ENCODE peak calls at places on chromosomes 7 and 10, in four cellular contexts. One of them, this sample, is unnamed.

GRCh38 chr10:29394321-29394932 is 105.6 kb downstream of the LYZL1 start:
- DNase-seq in endothelial cell: no peak
- DNase-seq in T-helper 1 cell: no peak
- DNase-seq in Panc1: no peak
- DNase-seq in this sample: no peak

GRCh38 chr10:110216240-110216639 is 8.8 kb downstream of the MXI1 start:
- DNase-seq in endothelial cell: no peak
- DNase-seq in T-helper 1 cell: no peak
- DNase-seq in Panc1: no peak
- DNase-seq in this sample: no peak

GRCh38 chr7:102111063-102111757 is 175.5 kb upstream of the SH2B2 start:
- DNase-seq in endothelial cell: no peak
- DNase-seq in T-helper 1 cell: no peak
- DNase-seq in Panc1: no peak
- DNase-seq in this sample: no peak

GRCh38 chr10:182441-183201 is 47.4 kb downstream of the ZMYND11 start:
- DNase-seq in endothelial cell: no peak
- DNase-seq in T-helper 1 cell: no peak
- DNase-seq in Panc1: no peak
- DNase-seq in this sample: no peak

GRCh38 chr10:75868601-75869000 is 437.2 kb downstream of the LRMDA start:
- DNase-seq in endothelial cell: no peak
- DNase-seq in T-helper 1 cell: no peak
- DNase-seq in Panc1: no peak
- DNase-seq in this sample: no peak

GRCh38 chr7:111030358-111030735 is 60.6 kb upstream of the LRRN3 start:
- DNase-seq in endothelial cell: no peak
- DNase-seq in T-helper 1 cell: no peak
- DNase-seq in Panc1: no peak
- DNase-seq in this sample: no peak

GRCh38 chr10:94155722-94156271 is 162.1 kb downstream of the PLCE1 start:
- DNase-seq in endothelial cell: no peak
- DNase-seq in T-helper 1 cell: no peak
- DNase-seq in Panc1: no peak
- DNase-seq in this sample: no peak

GRCh38 chr10:130725474-130725970 is 586.0 kb downstream of the TCERG1L start:
- DNase-seq in endothelial cell: no peak
- DNase-seq in T-helper 1 cell: no peak
- DNase-seq in Panc1: no peak
- DNase-seq in this sample: no peak

GRCh38 chr10:629186-629998 is 60.1 kb downstream of the DIP2C start:
- DNase-seq in endothelial cell: no peak
- DNase-seq in T-helper 1 cell: no peak
- DNase-seq in Panc1: no peak
- DNase-seq in this sample: no peak

GRCh38 chr7:157409149-157409752 is 72.4 kb downstream of the DNAJB6 start:
- DNase-seq in endothelial cell: no peak
- DNase-seq in T-helper 1 cell: no peak
- DNase-seq in Panc1: no peak
- DNase-seq in this sample: no peak

GRCh38 chr10:29712108-29712507 is 77.3 kb upstream of the SVIL start:
- DNase-seq in endothelial cell: no peak
- DNase-seq in T-helper 1 cell: no peak
- DNase-seq in Panc1: no peak
- DNase-seq in this sample: no peak

GRCh38 chr10:30893208-30893607 is 138.5 kb downstream of the ZNF438 start:
- DNase-seq in endothelial cell: no peak
- DNase-seq in T-helper 1 cell: no peak
- DNase-seq in Panc1: no peak
- DNase-seq in this sample: no peak

GRCh38 chr10:124949543-124949942 is 7.6 kb downstream of the ZRANB1 start:
- DNase-seq in endothelial cell: no peak
- DNase-seq in T-helper 1 cell: no peak
- DNase-seq in Panc1: no peak
- DNase-seq in this sample: no peak

GRCh38 chr10:95567903-95568630 is 6.9 kb upstream of the SORBS1 start:
- DNase-seq in endothelial cell: no peak
- DNase-seq in T-helper 1 cell: no peak
- DNase-seq in Panc1: no peak
- DNase-seq in this sample: no peak

GRCh38 chr7:20172736-20173334 is 44.3 kb downstream of the MACC1 start:
- DNase-seq in endothelial cell: peak
- DNase-seq in T-helper 1 cell: no peak
- DNase-seq in Panc1: peak
- DNase-seq in this sample: peak

GRCh38 chr7:158368449-158368848 is 219.2 kb downstream of the PTPRN2 start:
- DNase-seq in endothelial cell: no peak
- DNase-seq in T-helper 1 cell: no peak
- DNase-seq in Panc1: no peak
- DNase-seq in this sample: no peak

GRCh38 chr10:91190388-91190870 is 30.0 kb upstream of the PCGF5 start:
- DNase-seq in endothelial cell: no peak
- DNase-seq in T-helper 1 cell: no peak
- DNase-seq in Panc1: no peak
- DNase-seq in this sample: no peak

GRCh38 chr10:130509881-130510689 is 373.9 kb downstream of the GLRX3 start:
- DNase-seq in endothelial cell: no peak
- DNase-seq in T-helper 1 cell: no peak
- DNase-seq in Panc1: no peak
- DNase-seq in this sample: no peak

GRCh38 chr7:144063710-144064109 is 5.9 kb upstream of the OR2A25 start:
- DNase-seq in endothelial cell: no peak
- DNase-seq in T-helper 1 cell: no peak
- DNase-seq in Panc1: no peak
- DNase-seq in this sample: no peak

GRCh38 chr10:89346264-89346971 is 18.6 kb downstream of the IFIT3 start:
- DNase-seq in endothelial cell: peak
- DNase-seq in T-helper 1 cell: no peak
- DNase-seq in Panc1: no peak
- DNase-seq in this sample: no peak

GRCh38 chr10:12353399-12354027 is 4.2 kb downstream of the CAMK1D start:
- DNase-seq in endothelial cell: no peak
- DNase-seq in T-helper 1 cell: no peak
- DNase-seq in Panc1: no peak
- DNase-seq in this sample: no peak

GRCh38 chr10:110535958-110536891 is 31.3 kb upstream of the SMC3 start:
- DNase-seq in endothelial cell: no peak
- DNase-seq in T-helper 1 cell: peak
- DNase-seq in Panc1: no peak
- DNase-seq in this sample: no peak

GRCh38 chr7:28865494-28866257 is 92.5 kb downstream of the TRIL start:
- DNase-seq in endothelial cell: no peak
- DNase-seq in T-helper 1 cell: no peak
- DNase-seq in Panc1: no peak
- DNase-seq in this sample: no peak

GRCh38 chr10:119219747-119220320 is 12.5 kb downstream of the GRK5 start:
- DNase-seq in endothelial cell: no peak
- DNase-seq in T-helper 1 cell: no peak
- DNase-seq in Panc1: no peak
- DNase-seq in this sample: no peak

GRCh38 chr7:64602518-64602917 is 39.6 kb upstream of the ZNF680 start:
- DNase-seq in endothelial cell: no peak
- DNase-seq in T-helper 1 cell: no peak
- DNase-seq in Panc1: no peak
- DNase-seq in this sample: no peak

GRCh38 chr7:818031-818699 is 14.1 kb upstream of the SUN1 start:
- DNase-seq in endothelial cell: no peak
- DNase-seq in T-helper 1 cell: no peak
- DNase-seq in Panc1: no peak
- DNase-seq in this sample: no peak

GRCh38 chr10:23530079-23530478 is 91.2 kb downstream of the OTUD1 start:
- DNase-seq in endothelial cell: no peak
- DNase-seq in T-helper 1 cell: no peak
- DNase-seq in Panc1: no peak
- DNase-seq in this sample: no peak

GRCh38 chr10:86744067-86744725 is 12.2 kb upstream of the BMPR1A start:
- DNase-seq in endothelial cell: no peak
- DNase-seq in T-helper 1 cell: no peak
- DNase-seq in Panc1: no peak
- DNase-seq in this sample: no peak

GRCh38 chr7:17719998-17720397 is 220.3 kb downstream of the SNX13 start:
- DNase-seq in endothelial cell: no peak
- DNase-seq in T-helper 1 cell: no peak
- DNase-seq in Panc1: no peak
- DNase-seq in this sample: no peak

GRCh38 chr10:132446661-132447445 is 49.9 kb downstream of the PWWP2B start:
- DNase-seq in endothelial cell: peak
- DNase-seq in T-helper 1 cell: peak
- DNase-seq in Panc1: no peak
- DNase-seq in this sample: no peak

GRCh38 chr10:104479906-104480579 is 126.4 kb downstream of the CFAP58 start:
- DNase-seq in endothelial cell: no peak
- DNase-seq in T-helper 1 cell: no peak
- DNase-seq in Panc1: no peak
- DNase-seq in this sample: no peak

GRCh38 chr7:117285821-117286220 is 37.0 kb downstream of the WNT2 start:
- DNase-seq in endothelial cell: no peak
- DNase-seq in T-helper 1 cell: no peak
- DNase-seq in Panc1: no peak
- DNase-seq in this sample: no peak

GRCh38 chr10:31754803-31755624 is 173.6 kb downstream of the ARHGAP12 start:
- DNase-seq in endothelial cell: no peak
- DNase-seq in T-helper 1 cell: no peak
- DNase-seq in Panc1: no peak
- DNase-seq in this sample: no peak

GRCh38 chr7:140661124-140661523 is 11.6 kb upstream of the ADCK2 start:
- DNase-seq in endothelial cell: no peak
- DNase-seq in T-helper 1 cell: no peak
- DNase-seq in Panc1: no peak
- DNase-seq in this sample: no peak

GRCh38 chr7:19620470-19620869 is 88.4 kb downstream of the POLR1F start:
- DNase-seq in endothelial cell: no peak
- DNase-seq in T-helper 1 cell: no peak
- DNase-seq in Panc1: no peak
- DNase-seq in this sample: no peak

GRCh38 chr10:14953452-14954000 is 370 bp downstream of the DCLRE1C start:
- DNase-seq in endothelial cell: peak
- DNase-seq in T-helper 1 cell: no peak
- DNase-seq in Panc1: no peak
- DNase-seq in this sample: no peak

GRCh38 chr10:126598009-126598408 is 72.5 kb downstream of the C10orf90 start:
- DNase-seq in endothelial cell: peak
- DNase-seq in T-helper 1 cell: no peak
- DNase-seq in Panc1: peak
- DNase-seq in this sample: no peak

This sample was measured in ovary.